ENCODE peak calls at places on chromosomes 3 and 15, in seven cellular contexts. T is left ventricle myocardium inferior; G is CD8-positive, alpha-beta T cell; H is IMR-90; J is left lung; C is PC-3; L is sigmoid colon. R is an unnamed sample.

GRCh38 chr15:88202231-88202630 is 54.3 kb downstream of the NTRK3 start:
- DNase-seq in T (no peak), G (no peak), H (no peak), J (no peak), C (no peak), L (no peak), R (no peak)

GRCh38 chr3:124698030-124698770 is 32.1 kb upstream of the UMPS start:
- DNase-seq in T (no peak), G (no peak), H (no peak), J (no peak), C (no peak), L (no peak), R (no peak)

GRCh38 chr3:101081990-101082389 is 88.8 kb upstream of the ABI3BP start:
- DNase-seq in T (no peak), G (no peak), H (peak; percentile 88), J (no peak), C (peak; percentile 64), L (no peak), R (no peak)

GRCh38 chr3:15052335-15053242 is 12.5 kb downstream of the MRPS25 start:
- DNase-seq in T (no peak), G (no peak), H (no peak), J (peak; percentile 56), C (no peak), L (no peak), R (no peak)

GRCh38 chr3:42649006-42649405 is 4.5 kb upstream of the ZBTB47 start:
- DNase-seq in T (no peak), G (no peak), H (no peak), J (no peak), C (no peak), L (no peak), R (no peak)

GRCh38 chr3:98561727-98562521 is 30.1 kb downstream of the GPR15 start:
- DNase-seq in T (no peak), G (no peak), H (peak; percentile 12), J (no peak), C (peak; percentile 50), L (no peak), R (no peak)

GRCh38 chr15:63836579-63836978 is 2.8 kb upstream of the HERC1 start:
- DNase-seq in T (no peak), G (no peak), H (no peak), J (no peak), C (no peak), L (no peak), R (no peak)

GRCh38 chr15:80996247-80996646 is 4.5 kb upstream of the TLNRD1 start:
- DNase-seq in T (no peak), G (no peak), H (no peak), J (no peak), C (peak; percentile 23), L (no peak), R (no peak)

GRCh38 chr3:51680196-51680595 is 9.1 kb downstream of the TEX264 start:
- DNase-seq in T (no peak), G (no peak), H (no peak), J (no peak), C (no peak), L (no peak), R (no peak)

GRCh38 chr3:153028336-153028735 is 133.7 kb upstream of the RAP2B start:
- DNase-seq in T (no peak), G (no peak), H (peak; percentile 48), J (no peak), C (no peak), L (no peak), R (no peak)

GRCh38 chr15:58585668-58586461 is 154.1 kb downstream of the LIPC start:
- DNase-seq in T (no peak), G (no peak), H (no peak), J (no peak), C (no peak), L (no peak), R (no peak)

GRCh38 chr3:133578548-133579191 is 5.2 kb downstream of the CDV3 start:
- DNase-seq in T (no peak), G (no peak), H (peak; percentile 55), J (no peak), C (peak; percentile 63), L (no peak), R (no peak)

GRCh38 chr3:129231331-129232119 is 17.9 kb upstream of the COPG1 start:
- DNase-seq in T (no peak), G (no peak), H (peak; percentile 54), J (no peak), C (peak; percentile 77), L (no peak), R (no peak)

GRCh38 chr15:98676586-98677270 is 28.4 kb downstream of the IGF1R start:
- DNase-seq in T (no peak), G (no peak), H (no peak), J (no peak), C (no peak), L (no peak), R (no peak)

GRCh38 chr15:96285306-96285705 is 45.2 kb upstream of the NR2F2 start:
- DNase-seq in T (no peak), G (no peak), H (peak; percentile 99), J (no peak), C (no peak), L (no peak), R (peak; percentile 48)

GRCh38 chr3:78238811-78239210 is 1198.9 kb downstream of the ROBO2 start:
- DNase-seq in T (no peak), G (no peak), H (no peak), J (peak; percentile 44), C (no peak), L (no peak), R (no peak)

GRCh38 chr3:189530822-189531221 is 100.4 kb upstream of the TP63 start:
- DNase-seq in T (no peak), G (no peak), H (no peak), J (no peak), C (peak; percentile 61), L (no peak), R (no peak)

GRCh38 chr3:186473166-186473565 is 71.0 kb downstream of the CRYGS start:
- DNase-seq in T (no peak), G (no peak), H (no peak), J (no peak), C (no peak), L (no peak), R (no peak)

GRCh38 chr15:91890614-91891013 is 37.1 kb downstream of the SLCO3A1 start:
- DNase-seq in T (no peak), G (no peak), H (peak; percentile 54), J (no peak), C (peak; percentile 77), L (no peak), R (no peak)

GRCh38 chr3:43584043-43584826 is 37.6 kb downstream of the ANO10 start:
- DNase-seq in T (no peak), G (no peak), H (peak; percentile 65), J (no peak), C (no peak), L (no peak), R (no peak)

GRCh38 chr15:48945386-48945785 is 18.3 kb downstream of the SHC4 start:
- DNase-seq in T (no peak), G (no peak), H (no peak), J (no peak), C (no peak), L (no peak), R (no peak)

GRCh38 chr3:34247401-34247800 is 449.0 kb downstream of the PDCD6IP start:
- DNase-seq in T (no peak), G (no peak), H (no peak), J (no peak), C (peak; percentile 27), L (no peak), R (no peak)

GRCh38 chr3:188759516-188760005 is 412.2 kb upstream of the TPRG1 start:
- DNase-seq in T (no peak), G (no peak), H (no peak), J (no peak), C (no peak), L (no peak), R (no peak)

GRCh38 chr3:63864008-63864871 is 573 bp downstream of the ATXN7 start:
- DNase-seq in T (peak; percentile 45), G (peak; percentile 69), H (no peak), J (peak; percentile 88), C (no peak), L (no peak), R (peak; percentile 58)

GRCh38 chr3:124512881-124513609 is 217.2 kb upstream of the UMPS start:
- DNase-seq in T (no peak), G (no peak), H (peak; percentile 4), J (no peak), C (peak; percentile 37), L (no peak), R (no peak)

GRCh38 chr3:179565496-179565895 is 2.8 kb downstream of the ACTL6A start:
- DNase-seq in T (no peak), G (no peak), H (no peak), J (no peak), C (peak; percentile 36), L (no peak), R (no peak)

GRCh38 chr15:92809064-92809879 is 90.9 kb upstream of the CHD2 start:
- DNase-seq in T (peak; percentile 98), G (peak; percentile 100), H (peak; percentile 96), J (peak; percentile 100), C (peak; percentile 97), L (peak; percentile 99), R (peak; percentile 95)

GRCh38 chr3:192183109-192183508 is 544.2 kb downstream of the FGF12 start:
- DNase-seq in T (no peak), G (no peak), H (no peak), J (no peak), C (no peak), L (no peak), R (no peak)

GRCh38 chr15:51970132-51970817 is 1.3 kb downstream of the LEO1 start:
- DNase-seq in T (no peak), G (no peak), H (no peak), J (no peak), C (no peak), L (no peak), R (no peak)

GRCh38 chr3:112739252-112739945 is 98.5 kb upstream of the CCDC80 start:
- DNase-seq in T (no peak), G (no peak), H (peak; percentile 50), J (no peak), C (peak; percentile 63), L (no peak), R (no peak)

GRCh38 chr3:167969554-167969953 is 126.2 kb downstream of the GOLIM4 start:
- DNase-seq in T (no peak), G (no peak), H (no peak), J (no peak), C (no peak), L (no peak), R (no peak)
- H3K4me1 ChIP-seq in T (peaks cover 4% of the 10 kb centered on the region), G (no peaks in the 10 kb centered on the region), H (no peaks in the 10 kb centered on the region), J (no peaks in the 10 kb centered on the region), C (no peaks in the 10 kb centered on the region), L (no peaks in the 10 kb centered on the region), R (no peaks in the 10 kb centered on the region)

GRCh38 chr3:184511741-184512140 is 49.8 kb upstream of the EPHB3 start:
- DNase-seq in T (no peak), G (no peak), H (no peak), J (no peak), C (no peak), L (no peak), R (no peak)
- H3K27me3 ChIP-seq in T (peaks cover 72% of the 10 kb centered on the region), G (peaks cover 8% of the 10 kb centered on the region), H (peaks cover 70% of the 10 kb centered on the region), J (peaks cover 25% of the 10 kb centered on the region), C (peaks cover 96% of the 10 kb centered on the region), L (peaks cover 10% of the 10 kb centered on the region), R (no peaks in the 10 kb centered on the region)

GRCh38 chr15:70192041-70192440 is 94.3 kb upstream of the TLE3 start:
- DNase-seq in T (no peak), G (no peak), H (no peak), J (no peak), C (no peak), L (peak; percentile 11), R (no peak)
- H3K4me3 ChIP-seq in T (no peak overlapping the region), G (no peak overlapping the region), H (no peak overlapping the region), J (no peak overlapping the region), C (no peak overlapping the region), L (no peak overlapping the region), R (no peak overlapping the region)

GRCh38 chr3:62376187-62376720 is 2.9 kb upstream of the FEZF2 start:
- DNase-seq in T (no peak), G (no peak), H (no peak), J (no peak), C (no peak), L (no peak), R (no peak)
- H3K4me1 ChIP-seq in T (peaks cover 38% of the 10 kb centered on the region), G (no peaks in the 10 kb centered on the region), H (no peaks in the 10 kb centered on the region), J (peaks cover 17% of the 10 kb centered on the region), C (no peaks in the 10 kb centered on the region), L (peaks cover 44% of the 10 kb centered on the region), R (no peaks in the 10 kb centered on the region)